ENCODE peak calls at places on chromosomes 5 and 9, in seven cellular contexts. V, T, I, W, H, D and L are unnamed samples.

GRCh38 chr5:137233726-137234125 is 265.4 kb downstream of the SPOCK1 start:
- DNase-seq in W (no peak), D (no peak), H (no peak), V (peak; percentile 24), T (no peak), I (no peak), L (no peak)

GRCh38 chr9:134992755-134993124 is 75.0 kb upstream of the FCN1 start:
- DNase-seq in T (peak; percentile 79), D (no peak), I (no peak), W (no peak), H (no peak), V (no peak), L (no peak)

GRCh38 chr5:129474544-129474943 is 14.4 kb downstream of the ADAMTS19 start:
- DNase-seq in W (no peak), I (no peak), T (no peak), V (no peak), H (no peak), D (no peak), L (no peak)

GRCh38 chr9:36086442-36086841 is 49.7 kb downstream of the RECK start:
- DNase-seq in H (no peak), D (no peak), I (no peak), W (no peak), V (no peak), T (no peak), L (no peak)

GRCh38 chr5:112583166-112583565 is 154.5 kb upstream of the APC start:
- DNase-seq in V (no peak), T (no peak), W (no peak), H (no peak), I (no peak), D (no peak), L (no peak)

GRCh38 chr5:170570492-170570891 is 66.7 kb downstream of the KCNIP1 start:
- DNase-seq in W (peak; percentile 29), I (no peak), T (no peak), D (no peak), V (no peak), H (no peak), L (no peak)

GRCh38 chr5:139642891-139643871 is 5.0 kb upstream of the CXXC5 start:
- DNase-seq in H (no peak), T (no peak), D (no peak), W (peak; percentile 59), V (no peak), I (peak; percentile 85), L (peak; percentile 69)

GRCh38 chr5:13217636-13218035 is 726.9 kb downstream of the DNAH5 start:
- DNase-seq in D (no peak), W (no peak), T (no peak), V (no peak), H (no peak), I (no peak), L (no peak)

GRCh38 chr5:38922199-38922598 is 76.4 kb downstream of the OSMR start:
- DNase-seq in H (peak; percentile 26), I (peak; percentile 75), W (peak; percentile 82), D (peak; percentile 2), V (peak; percentile 33), T (peak; percentile 69), L (peak; percentile 72)

GRCh38 chr5:179438041-179438441 is 92.8 kb upstream of the ADAMTS2 start:
- DNase-seq in D (no peak), W (peak; percentile 42), V (no peak), H (no peak), I (no peak), T (no peak), L (peak; percentile 65)

GRCh38 chr5:14009575-14009974 is 65.1 kb upstream of the DNAH5 start:
- DNase-seq in T (no peak), H (no peak), W (no peak), D (no peak), I (no peak), V (no peak), L (no peak)

GRCh38 chr5:139682016-139682975 is 34.1 kb downstream of the CXXC5 start:
- DNase-seq in H (no peak), T (no peak), W (peak; percentile 63), I (no peak), V (no peak), D (no peak), L (peak; percentile 84)

GRCh38 chr5:111934511-111934910 is 177.5 kb upstream of the NREP start:
- DNase-seq in W (peak; percentile 73), T (no peak), H (no peak), V (no peak), I (no peak), D (no peak), L (no peak)

GRCh38 chr5:72608297-72608696 is 101.1 kb upstream of the ZNF366 start:
- DNase-seq in T (no peak), I (no peak), W (no peak), V (no peak), D (no peak), H (no peak), L (no peak)

GRCh38 chr9:27542519-27542918 is 12.9 kb upstream of the MOB3B start:
- DNase-seq in V (no peak), T (no peak), I (no peak), W (no peak), H (no peak), D (no peak), L (no peak)

GRCh38 chr9:87201316-87201715 is 254.0 kb upstream of the GAS1 start:
- DNase-seq in T (peak; percentile 34), H (no peak), D (no peak), W (no peak), I (no peak), V (no peak), L (no peak)

GRCh38 chr9:6838158-6838557 is 80.4 kb downstream of the KDM4C start:
- DNase-seq in H (no peak), I (no peak), V (no peak), T (no peak), D (no peak), W (no peak), L (no peak)

GRCh38 chr5:16588434-16589214 is 28.2 kb downstream of the RETREG1 start:
- DNase-seq in T (no peak), V (no peak), D (no peak), W (no peak), I (no peak), H (no peak), L (no peak)

GRCh38 chr9:98807811-98808195 is 333 bp downstream of the GALNT12 start:
- DNase-seq in D (peak; percentile 10), W (peak; percentile 70), T (peak; percentile 55), H (no peak), I (no peak), V (no peak), L (peak; percentile 80)

GRCh38 chr9:71509054-71509453 is 259.3 kb downstream of the CEMIP2 start:
- DNase-seq in T (peak; percentile 35), W (no peak), D (no peak), I (no peak), H (no peak), V (peak; percentile 76), L (no peak)

GRCh38 chr5:56908942-56909293 is 478 bp upstream of the SETD9 start:
- DNase-seq in I (no peak), V (peak; percentile 2), H (peak; percentile 14), W (no peak), T (no peak), D (no peak), L (no peak)

GRCh38 chr5:94693043-94693822 is 74.8 kb downstream of the SLF1 start:
- DNase-seq in H (no peak), W (no peak), D (no peak), I (no peak), V (peak; percentile 86), T (peak; percentile 90), L (no peak)

GRCh38 chr9:101176384-101176783 is 147.9 kb downstream of the PLPPR1 start:
- DNase-seq in V (no peak), H (no peak), T (no peak), I (no peak), W (peak; percentile 73), D (no peak), L (peak; percentile 8)

GRCh38 chr5:1499851-1500250 is 23.9 kb downstream of the LPCAT1 start:
- DNase-seq in V (no peak), I (no peak), W (no peak), H (no peak), D (no peak), T (no peak), L (no peak)

GRCh38 chr5:56612759-56613158 is 202.6 kb upstream of the MAP3K1 start:
- DNase-seq in V (no peak), W (no peak), T (no peak), I (no peak), H (no peak), D (no peak), L (no peak)

GRCh38 chr5:131441184-131441583 is 177.3 kb downstream of the CDC42SE2 start:
- DNase-seq in I (no peak), W (no peak), D (no peak), T (peak; percentile 34), H (no peak), V (no peak), L (no peak)
- H3K36me3 ChIP-seq in I (no peaks in the 10 kb centered on the region), W (peaks cover 61% of the 10 kb centered on the region), D (peaks cover 69% of the 10 kb centered on the region), T (peaks cover 3% of the 10 kb centered on the region), H (peaks cover 92% of the 10 kb centered on the region), V (peaks cover 27% of the 10 kb centered on the region), L (peaks cover 1% of the 10 kb centered on the region)

GRCh38 chr5:31156761-31157160 is 36.7 kb upstream of the CDH6 start:
- DNase-seq in T (no peak), V (no peak), D (no peak), H (no peak), W (no peak), I (no peak), L (no peak)

GRCh38 chr5:31158686-31159085 is 34.8 kb upstream of the CDH6 start:
- DNase-seq in T (no peak), W (no peak), V (no peak), D (no peak), H (no peak), I (no peak), L (no peak)

GRCh38 chr5:31157719-31158118 is 35.8 kb upstream of the CDH6 start:
- DNase-seq in V (no peak), H (no peak), T (no peak), W (no peak), I (no peak), D (no peak), L (no peak)

GRCh38 chr5:31165729-31166128 is 27.8 kb upstream of the CDH6 start:
- DNase-seq in V (no peak), T (no peak), H (no peak), I (no peak), D (no peak), W (no peak), L (no peak)

DNA sequence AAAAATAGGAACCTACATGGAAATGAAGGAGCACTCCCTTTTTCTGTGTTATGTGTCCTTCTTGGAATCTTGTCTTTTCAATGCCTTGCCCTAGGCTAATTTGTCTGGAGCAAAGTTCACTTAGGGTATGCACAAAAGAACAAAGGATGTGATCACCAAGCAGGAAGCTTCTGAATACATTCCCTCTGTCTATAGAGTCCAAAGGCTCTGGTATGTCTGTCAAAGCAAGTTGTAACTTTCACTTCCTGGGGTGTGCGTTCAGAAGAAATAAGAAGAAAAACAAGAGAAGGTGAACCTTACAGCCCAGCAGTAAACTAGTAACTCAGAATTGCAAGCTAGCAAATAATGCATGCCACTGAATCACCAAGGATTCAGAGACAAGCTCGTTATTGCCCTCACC is 31.7 kb upstream of the CDH6 start:
- DNase-seq in D (no peak), T (peak; percentile 0), I (no peak), H (peak; percentile 84), W (no peak), V (no peak), L (no peak)
- H3K36me3 ChIP-seq in D (no peaks in the 10 kb centered on the region), T (no peaks in the 10 kb centered on the region), I (no peaks in the 10 kb centered on the region), H (no peaks in the 10 kb centered on the region), W (no peaks in the 10 kb centered on the region), V (no peaks in the 10 kb centered on the region), L (no peaks in the 10 kb centered on the region)

GRCh38 chr5:156329197-156329611 is 2.2 kb downstream of the SGCD start:
- DNase-seq in W (no peak), I (no peak), H (no peak), V (no peak), T (peak; percentile 51), D (no peak), L (no peak)
- H3K36me3 ChIP-seq in W (no peaks in the 10 kb centered on the region), I (no peaks in the 10 kb centered on the region), H (no peaks in the 10 kb centered on the region), V (no peaks in the 10 kb centered on the region), T (peaks cover 23% of the 10 kb centered on the region), D (no peaks in the 10 kb centered on the region), L (no peaks in the 10 kb centered on the region)

GRCh38 chr9:128694344-128694743 is 5.3 kb downstream of the SET start:
- DNase-seq in D (no peak), T (no peak), H (no peak), V (no peak), I (no peak), W (no peak), L (no peak)
- H3K36me3 ChIP-seq in D (peaks cover 37% of the 10 kb centered on the region), T (peaks cover 57% of the 10 kb centered on the region), H (peaks cover 71% of the 10 kb centered on the region), V (peaks cover 38% of the 10 kb centered on the region), I (peaks cover 44% of the 10 kb centered on the region), W (peaks cover 73% of the 10 kb centered on the region), L (peaks cover 28% of the 10 kb centered on the region)